ENCODE peak calls at places on chromosomes 5 and 9, in eight cellular contexts. S is dorsolateral prefrontal cortex, F is left ventricle myocardium inferior, E is upper lobe of right lung, M is MM.1S, I is neural progenitor cell, R is A549, C is GM13977. O is an unnamed sample.

GRCh38 chr5:6328173-6328572 is 50.2 kb downstream of the MED10 start:
- DNase-seq in S (no peak), F (no peak), E (no peak), M (peak; percentile 44), I (peak; percentile 85), R (peak; percentile 25), C (no peak), O (peak; percentile 49)

GRCh38 chr5:133246376-133247144 is 194.7 kb downstream of the HSPA4 start:
- DNase-seq in S (no peak), F (no peak), E (no peak), M (no peak), I (no peak), R (peak; percentile 56), C (no peak), O (no peak)

GRCh38 chr9:76181781-76182180 is 212.4 kb downstream of the RFK start:
- DNase-seq in S (no peak), F (no peak), E (no peak), M (no peak), I (no peak), R (no peak), C (no peak), O (no peak)

GRCh38 chr5:147819371-147819770 is 12.1 kb downstream of the SPINK1 start:
- DNase-seq in S (no peak), F (no peak), E (no peak), M (no peak), I (no peak), R (no peak), C (no peak), O (no peak)

GRCh38 chr9:17588395-17588794 is 9.5 kb downstream of the SH3GL2 start:
- DNase-seq in S (no peak), F (no peak), E (no peak), M (no peak), I (no peak), R (no peak), C (no peak), O (no peak)

GRCh38 chr5:95985249-95985648 is 23.6 kb upstream of the ELL2 start:
- DNase-seq in S (no peak), F (no peak), E (no peak), M (no peak), I (no peak), R (no peak), C (no peak), O (no peak)

GRCh38 chr5:137561572-137561971 is 62.4 kb upstream of the SPOCK1 start:
- DNase-seq in S (no peak), F (no peak), E (no peak), M (no peak), I (no peak), R (no peak), C (no peak), O (no peak)

GRCh38 chr5:17359451-17359965 is 138.5 kb upstream of the TAF11L2 start:
- DNase-seq in S (no peak), F (no peak), E (no peak), M (no peak), I (no peak), R (no peak), C (no peak), O (no peak)

GRCh38 chr5:135008981-135009735 is 24.9 kb downstream of the PITX1 start:
- DNase-seq in S (peak; percentile 13), F (no peak), E (peak; percentile 53), M (no peak), I (no peak), R (no peak), C (no peak), O (no peak)

GRCh38 chr5:135009736-135010501 is 24.1 kb downstream of the PITX1 start:
- DNase-seq in S (peak; percentile 15), F (no peak), E (peak; percentile 52), M (no peak), I (no peak), R (no peak), C (no peak), O (no peak)

GRCh38 chr5:135012033-135012588 is 21.9 kb downstream of the PITX1 start:
- DNase-seq in S (peak; percentile 24), F (no peak), E (peak; percentile 30), M (no peak), I (no peak), R (no peak), C (no peak), O (no peak)

GRCh38 chr5:135011355-135012032 is 22.5 kb downstream of the PITX1 start:
- DNase-seq in S (peak; percentile 17), F (no peak), E (peak; percentile 40), M (no peak), I (no peak), R (no peak), C (no peak), O (no peak)

DNA sequence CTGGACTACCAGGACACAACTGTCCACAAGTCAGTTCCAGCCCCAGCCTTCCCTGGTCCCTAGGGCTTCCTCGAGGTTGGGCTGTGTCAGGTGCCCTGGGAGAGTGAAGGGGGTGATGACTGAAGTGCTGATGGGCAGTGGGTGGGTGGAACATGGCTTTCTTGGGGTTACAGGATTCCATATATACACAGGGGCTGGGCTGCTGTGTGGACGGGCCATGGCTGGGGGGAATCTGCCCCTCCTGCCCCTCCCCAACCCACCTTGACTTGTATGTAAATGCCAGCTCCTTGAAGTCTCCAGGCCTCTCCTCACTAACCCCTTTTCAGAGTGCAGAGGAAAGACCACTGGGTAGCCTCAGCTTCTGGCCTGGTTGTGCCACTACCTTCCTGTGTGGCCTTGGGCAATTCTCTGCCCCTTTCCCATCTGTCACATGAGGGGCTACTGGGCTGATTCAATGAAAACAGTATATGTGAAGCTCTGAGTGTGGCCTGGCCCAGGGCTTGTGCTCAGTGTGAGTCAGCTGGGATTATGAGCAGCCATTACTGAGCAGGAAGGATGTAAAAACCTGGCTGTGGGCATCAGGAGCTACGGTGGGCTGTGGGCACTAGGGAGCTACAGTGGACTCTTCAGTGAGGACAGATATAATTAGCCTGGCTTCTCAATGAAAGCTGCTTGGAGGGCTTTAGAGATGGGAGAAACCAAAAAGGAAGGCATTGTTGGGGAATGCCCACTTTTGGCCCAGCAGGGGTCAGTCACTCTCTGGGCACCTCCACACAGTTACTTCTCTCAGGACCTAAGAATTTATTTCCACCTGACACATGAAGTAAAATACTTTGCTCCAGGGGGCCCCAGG is 23.3 kb downstream of the PITX1 start:
- DNase-seq in S (peak; percentile 11), F (no peak), E (peak; percentile 10), M (no peak), I (no peak), R (no peak), C (no peak), O (no peak)
- TF ChIP-seq CTCF in S (no peak), F (no peak), E (no peak), M (peak; percentile 27), I (no peak), R (peak; percentile 24), C (no peak), O (no peak)

GRCh38 chr5:160268111-160268510 is 38.8 kb downstream of the FABP6 start:
- DNase-seq in S (no peak), F (no peak), E (peak; percentile 49), M (no peak), I (no peak), R (no peak), C (no peak), O (no peak)

GRCh38 chr5:160266044-160266718 is 36.9 kb downstream of the FABP6 start:
- DNase-seq in S (no peak), F (no peak), E (peak; percentile 31), M (no peak), I (no peak), R (no peak), C (no peak), O (no peak)

GRCh38 chr5:160269017-160269416 is 39.7 kb downstream of the FABP6 start:
- DNase-seq in S (peak; percentile 55), F (peak; percentile 90), E (peak; percentile 94), M (no peak), I (no peak), R (no peak), C (no peak), O (no peak)

GRCh38 chr5:160263326-160263850 is 34.1 kb downstream of the FABP6 start:
- DNase-seq in S (no peak), F (no peak), E (no peak), M (no peak), I (no peak), R (no peak), C (no peak), O (no peak)

DNA sequence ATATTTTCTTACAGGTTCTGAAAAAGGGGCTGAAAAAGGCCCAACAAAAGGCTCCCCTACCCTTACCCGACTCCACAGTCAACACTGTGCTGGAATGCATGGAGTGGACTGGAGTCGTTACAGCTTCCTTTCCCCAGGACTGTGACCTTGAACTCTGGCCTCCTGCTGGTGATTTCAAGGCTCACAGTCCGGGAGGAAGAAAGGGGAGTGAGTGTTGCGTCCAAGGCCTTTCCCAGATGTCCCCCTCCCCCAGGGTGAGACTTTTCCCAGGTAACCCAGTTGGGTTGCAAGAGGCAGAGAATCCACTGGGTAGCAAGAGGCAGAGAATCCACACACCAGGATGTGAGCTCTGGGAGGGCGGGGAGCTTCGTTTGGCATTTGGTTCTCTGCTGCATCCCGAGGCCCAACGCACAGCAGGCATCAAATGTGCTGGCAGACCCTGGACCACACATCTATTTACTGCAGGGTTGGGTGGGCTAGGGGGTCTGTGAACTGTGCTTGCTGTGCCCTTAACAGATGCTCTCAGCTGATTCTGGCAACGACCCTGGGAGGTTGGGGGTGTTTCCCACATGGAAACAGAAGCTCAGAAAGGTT is 37.5 kb downstream of the FABP6 start:
- DNase-seq in S (no peak), F (no peak), E (peak; percentile 18), M (no peak), I (no peak), R (no peak), C (no peak), O (no peak)
- TF ChIP-seq CTCF in S (no peak), F (no peak), E (no peak), M (no peak), I (peak; percentile 13), R (no peak), C (no peak), O (peak; percentile 17)

DNA sequence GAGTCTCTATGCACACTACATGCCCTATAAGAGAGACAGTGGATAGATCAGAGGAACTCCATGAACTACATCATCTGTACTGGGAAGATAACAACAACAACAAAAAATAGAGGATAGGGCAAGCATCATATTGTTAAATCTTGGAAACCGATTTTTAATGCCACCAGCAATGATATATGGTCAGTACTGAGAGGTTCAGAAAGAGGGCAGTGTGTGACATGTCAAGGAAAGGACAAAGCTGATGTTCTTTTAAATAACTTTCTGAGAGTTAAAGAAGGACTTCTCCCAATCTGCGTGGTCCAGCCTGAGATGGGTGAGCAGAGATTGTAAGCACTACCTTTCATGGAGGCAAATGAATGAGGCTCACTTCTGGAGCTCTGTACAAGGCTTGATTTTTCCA is 62.0 kb upstream of the PHF24 start:
- DNase-seq in S (no peak), F (no peak), E (no peak), M (no peak), I (peak; percentile 13), R (no peak), C (no peak), O (no peak)
- TF ChIP-seq CTCF in S (peak; percentile 35), F (peak; percentile 39), E (no peak), M (peak; percentile 14), I (peak; percentile 41), R (no peak), C (no peak), O (no peak)

GRCh38 chr5:79829260-79829659 is 139.6 kb downstream of the CMYA5 start:
- DNase-seq in S (no peak), F (no peak), E (no peak), M (no peak), I (peak; percentile 71), R (peak; percentile 32), C (no peak), O (no peak)
- TF ChIP-seq CTCF in S (peak; percentile 21), F (peak; percentile 35), E (peak; percentile 5), M (no peak), I (peak; percentile 61), R (no peak), C (no peak), O (no peak)

O was measured in mesothelial cell of epicardium.